ENCODE peak calls at places on chromosome 14, in four cellular contexts. One of them, this sample, is unnamed.

GRCh38 chr14:103662029-103662428 is 33.0 kb downstream of the KLC1 start:
- DNase-seq in T-helper 1 cell: no peak
- DNase-seq in putamen: no peak
- DNase-seq in foreskin fibroblast: no peak
- DNase-seq in this sample: no peak

GRCh38 chr14:102917469-102918211 is 4.8 kb upstream of the AMN start:
- DNase-seq in T-helper 1 cell: no peak
- DNase-seq in putamen: no peak
- DNase-seq in foreskin fibroblast: peak
- DNase-seq in this sample: no peak

GRCh38 chr14:75981426-75981825 is 369 bp downstream of the TGFB3 start:
- DNase-seq in T-helper 1 cell: no peak
- DNase-seq in putamen: no peak
- DNase-seq in foreskin fibroblast: no peak
- DNase-seq in this sample: peak

GRCh38 chr14:65159281-65160062 is 57.2 kb upstream of the MAX start:
- DNase-seq in T-helper 1 cell: no peak
- DNase-seq in putamen: no peak
- DNase-seq in foreskin fibroblast: no peak
- DNase-seq in this sample: no peak

GRCh38 chr14:47270715-47271114 is 404.7 kb downstream of the MDGA2 start:
- DNase-seq in T-helper 1 cell: no peak
- DNase-seq in putamen: no peak
- DNase-seq in foreskin fibroblast: no peak
- DNase-seq in this sample: no peak

GRCh38 chr14:71348817-71349216 is 441.6 kb downstream of the PCNX1 start:
- DNase-seq in T-helper 1 cell: no peak
- DNase-seq in putamen: no peak
- DNase-seq in foreskin fibroblast: no peak
- DNase-seq in this sample: no peak

GRCh38 chr14:50343424-50343823 is 31.3 kb downstream of the DMAC2L start:
- DNase-seq in T-helper 1 cell: no peak
- DNase-seq in putamen: no peak
- DNase-seq in foreskin fibroblast: no peak
- DNase-seq in this sample: no peak

GRCh38 chr14:22112004-22112403 is 438.4 kb upstream of the OR4E1 start:
- DNase-seq in T-helper 1 cell: peak
- DNase-seq in putamen: no peak
- DNase-seq in foreskin fibroblast: no peak
- DNase-seq in this sample: no peak

GRCh38 chr14:57480044-57480443 is 13.6 kb downstream of the CCDC198 start:
- DNase-seq in T-helper 1 cell: no peak
- DNase-seq in putamen: no peak
- DNase-seq in foreskin fibroblast: peak
- DNase-seq in this sample: no peak

GRCh38 chr14:96683575-96684289 is 113.5 kb upstream of the VRK1 start:
- DNase-seq in T-helper 1 cell: no peak
- DNase-seq in putamen: no peak
- DNase-seq in foreskin fibroblast: no peak
- DNase-seq in this sample: no peak

GRCh38 chr14:33475623-33476022 is 475.3 kb downstream of the EGLN3 start:
- DNase-seq in T-helper 1 cell: no peak
- DNase-seq in putamen: peak
- DNase-seq in foreskin fibroblast: peak
- DNase-seq in this sample: peak

GRCh38 chr14:61438860-61439765 is 117.7 kb downstream of the PRKCH start:
- DNase-seq in T-helper 1 cell: no peak
- DNase-seq in putamen: no peak
- DNase-seq in foreskin fibroblast: peak
- DNase-seq in this sample: peak

GRCh38 chr14:34222867-34223266 is 239.2 kb downstream of the SPTSSA start:
- DNase-seq in T-helper 1 cell: no peak
- DNase-seq in putamen: no peak
- DNase-seq in foreskin fibroblast: no peak
- DNase-seq in this sample: no peak

GRCh38 chr14:53093206-53093605 is 59.9 kb downstream of the DDHD1 start:
- DNase-seq in T-helper 1 cell: no peak
- DNase-seq in putamen: no peak
- DNase-seq in foreskin fibroblast: peak
- DNase-seq in this sample: no peak

GRCh38 chr14:32711103-32711680 is 227.5 kb upstream of the NPAS3 start:
- DNase-seq in T-helper 1 cell: no peak
- DNase-seq in putamen: no peak
- DNase-seq in foreskin fibroblast: peak
- DNase-seq in this sample: peak

GRCh38 chr14:55707365-55707804 is 127.4 kb downstream of the KTN1 start:
- DNase-seq in T-helper 1 cell: no peak
- DNase-seq in putamen: peak
- DNase-seq in foreskin fibroblast: peak
- DNase-seq in this sample: peak

GRCh38 chr14:73723411-73723798 is 9.2 kb upstream of the PNMA1 start:
- DNase-seq in T-helper 1 cell: no peak
- DNase-seq in putamen: no peak
- DNase-seq in foreskin fibroblast: no peak
- DNase-seq in this sample: no peak

GRCh38 chr14:102579696-102580551 is 12.5 kb upstream of the RCOR1 start:
- DNase-seq in T-helper 1 cell: no peak
- DNase-seq in putamen: no peak
- DNase-seq in foreskin fibroblast: peak
- DNase-seq in this sample: no peak

GRCh38 chr14:75630695-75631452 is 29.8 kb downstream of the ERG28 start:
- DNase-seq in T-helper 1 cell: no peak
- DNase-seq in putamen: no peak
- DNase-seq in foreskin fibroblast: no peak
- DNase-seq in this sample: no peak

GRCh38 chr14:72763892-72764291 is 130.0 kb downstream of the DPF3 start:
- DNase-seq in T-helper 1 cell: no peak
- DNase-seq in putamen: no peak
- DNase-seq in foreskin fibroblast: no peak
- DNase-seq in this sample: no peak

GRCh38 chr14:21526672-21527319 is 650 bp upstream of the SALL2 start:
- DNase-seq in T-helper 1 cell: no peak
- DNase-seq in putamen: no peak
- DNase-seq in foreskin fibroblast: no peak
- DNase-seq in this sample: no peak

GRCh38 chr14:94383777-94384176 is 4.6 kb downstream of the SERPINA1 start:
- DNase-seq in T-helper 1 cell: no peak
- DNase-seq in putamen: no peak
- DNase-seq in foreskin fibroblast: no peak
- DNase-seq in this sample: no peak

GRCh38 chr14:61462566-61463195 is 141.3 kb downstream of the PRKCH start:
- DNase-seq in T-helper 1 cell: no peak
- DNase-seq in putamen: no peak
- DNase-seq in foreskin fibroblast: peak
- DNase-seq in this sample: no peak

GRCh38 chr14:21278632-21279031 is 1.3 kb upstream of the RPGRIP1 start:
- DNase-seq in T-helper 1 cell: no peak
- DNase-seq in putamen: no peak
- DNase-seq in foreskin fibroblast: no peak
- DNase-seq in this sample: no peak

GRCh38 chr14:102211240-102211639 is 71.5 kb downstream of the WDR20 start:
- DNase-seq in T-helper 1 cell: no peak
- DNase-seq in putamen: no peak
- DNase-seq in foreskin fibroblast: no peak
- DNase-seq in this sample: no peak

GRCh38 chr14:50007123-50007903 is 109.1 kb downstream of the VCPKMT start:
- DNase-seq in T-helper 1 cell: no peak
- DNase-seq in putamen: no peak
- DNase-seq in foreskin fibroblast: no peak
- DNase-seq in this sample: no peak

GRCh38 chr14:37590096-37590809 is 4.8 kb downstream of the FOXA1 start:
- DNase-seq in T-helper 1 cell: no peak
- DNase-seq in putamen: no peak
- DNase-seq in foreskin fibroblast: no peak
- DNase-seq in this sample: no peak

GRCh38 chr14:92481386-92481785 is 32.2 kb upstream of the RIN3 start:
- DNase-seq in T-helper 1 cell: no peak
- DNase-seq in putamen: no peak
- DNase-seq in foreskin fibroblast: peak
- DNase-seq in this sample: no peak

GRCh38 chr14:61106627-61107147 is 125.6 kb downstream of the SLC38A6 start:
- DNase-seq in T-helper 1 cell: no peak
- DNase-seq in putamen: no peak
- DNase-seq in foreskin fibroblast: no peak
- DNase-seq in this sample: no peak

GRCh38 chr14:103520657-103521437 is 1.8 kb downstream of the CKB start:
- DNase-seq in T-helper 1 cell: peak
- DNase-seq in putamen: peak
- DNase-seq in foreskin fibroblast: peak
- DNase-seq in this sample: peak

GRCh38 chr14:53153702-53154112 is 584 bp upstream of the DDHD1 start:
- DNase-seq in T-helper 1 cell: no peak
- DNase-seq in putamen: peak
- DNase-seq in foreskin fibroblast: no peak
- DNase-seq in this sample: no peak

GRCh38 chr14:51547260-51547659 is 104.5 kb upstream of the FRMD6 start:
- DNase-seq in T-helper 1 cell: no peak
- DNase-seq in putamen: no peak
- DNase-seq in foreskin fibroblast: peak
- DNase-seq in this sample: no peak

GRCh38 chr14:25053585-25053984 is 3.6 kb upstream of the STXBP6 start:
- DNase-seq in T-helper 1 cell: no peak
- DNase-seq in putamen: no peak
- DNase-seq in foreskin fibroblast: no peak
- DNase-seq in this sample: no peak

GRCh38 chr14:24309538-24310386 is at the start of gene LTB4R2:
- DNase-seq in T-helper 1 cell: no peak
- DNase-seq in putamen: no peak
- DNase-seq in foreskin fibroblast: no peak
- DNase-seq in this sample: no peak

GRCh38 chr14:41986726-41987125 is 380.1 kb downstream of the LRFN5 start:
- DNase-seq in T-helper 1 cell: no peak
- DNase-seq in putamen: no peak
- DNase-seq in foreskin fibroblast: peak
- DNase-seq in this sample: no peak

GRCh38 chr14:85308531-85309300 is 221.2 kb upstream of the FLRT2 start:
- DNase-seq in T-helper 1 cell: no peak
- DNase-seq in putamen: no peak
- DNase-seq in foreskin fibroblast: no peak
- DNase-seq in this sample: no peak

GRCh38 chr14:94285158-94285557 is 7.9 kb downstream of the SERPINA10 start:
- DNase-seq in T-helper 1 cell: no peak
- DNase-seq in putamen: no peak
- DNase-seq in foreskin fibroblast: no peak
- DNase-seq in this sample: no peak